ENCODE peak calls at places on chromosomes 11 and 22, in four cellular contexts. N is A673, T is cardiac muscle cell, R is body of pancreas. Y is an unnamed sample.

GRCh38 chr11:69423181-69423580 is 58.3 kb upstream of the LINC01488 start:
- DNase-seq in N (no peak), T (no peak), R (no peak), Y (no peak)

GRCh38 chr11:64359712-64360402 is 895 bp downstream of the RPS6KA4 start:
- DNase-seq in N (no peak), T (no peak), R (no peak), Y (no peak)

GRCh38 chr11:75246673-75247350 is 6.2 kb downstream of the TPBGL start:
- DNase-seq in N (no peak), T (no peak), R (no peak), Y (no peak)

GRCh38 chr11:116826751-116827431 is 2.8 kb upstream of the APOC3 start:
- DNase-seq in N (no peak), T (no peak), R (no peak), Y (no peak)

GRCh38 chr11:19460718-19461405 is 220.1 kb upstream of the E2F8 start:
- DNase-seq in N (no peak), T (no peak), R (peak), Y (no peak)

GRCh38 chr11:66006891-66007176 is 4.5 kb downstream of the BANF1 start:
- DNase-seq in N (no peak), T (no peak), R (no peak), Y (no peak)

GRCh38 chr22:32996702-32997101 is 61.5 kb downstream of the SYN3 start:
- DNase-seq in N (no peak), T (no peak), R (no peak), Y (no peak)

GRCh38 chr11:90241414-90241813 is 18.6 kb upstream of the CHORDC1 start:
- DNase-seq in N (no peak), T (no peak), R (no peak), Y (no peak)

GRCh38 chr11:61549177-61549576 is 31.7 kb downstream of the SYT7 start:
- DNase-seq in N (no peak), T (no peak), R (no peak), Y (no peak)

GRCh38 chr11:77046060-77046501 is 11.9 kb downstream of the B3GNT6 start:
- DNase-seq in N (peak), T (peak), R (peak), Y (no peak)

GRCh38 chr22:49825944-49826602 is 1.6 kb downstream of the BRD1 start:
- DNase-seq in N (peak), T (no peak), R (no peak), Y (no peak)

GRCh38 chr11:118264568-118265470 is 722 bp upstream of the MPZL2 start:
- DNase-seq in N (no peak), T (no peak), R (no peak), Y (no peak)

GRCh38 chr22:26534166-26534855 is 22.0 kb upstream of the TFIP11 start:
- DNase-seq in N (no peak), T (no peak), R (no peak), Y (no peak)

GRCh38 chr11:128195057-128195751 is 392.2 kb downstream of the ETS1 start:
- DNase-seq in N (no peak), T (no peak), R (no peak), Y (no peak)

GRCh38 chr11:126101241-126101929 is 38.7 kb upstream of the CDON start:
- DNase-seq in N (no peak), T (no peak), R (no peak), Y (no peak)

GRCh38 chr22:33431300-33431699 is 373.1 kb upstream of the SYN3 start:
- DNase-seq in N (no peak), T (no peak), R (no peak), Y (no peak)

GRCh38 chr22:44120314-44120704 is 60.4 kb upstream of the PARVG start:
- DNase-seq in N (no peak), T (no peak), R (no peak), Y (no peak)

GRCh38 chr11:35162795-35163194 is 23.8 kb downstream of the CD44 start:
- DNase-seq in N (no peak), T (no peak), R (no peak), Y (no peak)

GRCh38 chr11:441418-442274 is at the start of gene ANO9:
- DNase-seq in N (no peak), T (peak), R (peak), Y (no peak)

GRCh38 chr11:121930004-121930965 is 185.7 kb downstream of the BLID start:
- DNase-seq in N (peak), T (no peak), R (no peak), Y (no peak)

GRCh38 chr11:26599421-26599820 is 27.4 kb upstream of the MUC15 start:
- DNase-seq in N (peak), T (no peak), R (no peak), Y (no peak)

GRCh38 chr11:88174627-88175003 is 628 bp downstream of the RAB38 start:
- DNase-seq in N (peak), T (no peak), R (peak), Y (peak)

GRCh38 chr22:49633010-49633324 is 194.7 kb downstream of the BRD1 start:
- DNase-seq in N (no peak), T (no peak), R (no peak), Y (no peak)

GRCh38 chr11:43360361-43361032 is 1.8 kb downstream of the TTC17 start:
- DNase-seq in N (peak), T (peak), R (no peak), Y (no peak)

GRCh38 chr11:134120143-134120850 is 51.4 kb downstream of the JAM3 start:
- DNase-seq in N (no peak), T (peak), R (peak), Y (no peak)

GRCh38 chr22:36486619-36487384 is 5.4 kb upstream of the TXN2 start:
- DNase-seq in N (peak), T (peak), R (peak), Y (no peak)

DNA sequence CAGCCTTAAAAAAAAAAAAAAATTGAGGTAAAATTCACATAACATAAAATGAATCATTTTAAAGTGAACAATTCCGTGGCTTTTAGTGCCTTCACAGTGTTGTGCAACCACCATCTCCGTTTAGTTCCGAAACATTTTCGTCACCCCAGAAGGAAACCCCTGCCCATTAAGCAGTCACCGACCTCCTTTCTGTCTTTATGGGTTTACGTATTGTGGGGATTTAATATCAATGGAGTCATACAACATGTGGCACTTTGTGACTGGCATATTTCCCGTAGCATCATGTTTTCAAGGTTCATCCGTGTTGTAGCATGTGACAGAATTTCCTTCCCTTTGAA is 65.5 kb downstream of the BCR start:
- DNase-seq in N (no peak), T (no peak), R (no peak), Y (no peak)
- H3K4me3 ChIP-seq in N (no peak), T (no peak), R (no peak), Y (no peak)

DNA sequence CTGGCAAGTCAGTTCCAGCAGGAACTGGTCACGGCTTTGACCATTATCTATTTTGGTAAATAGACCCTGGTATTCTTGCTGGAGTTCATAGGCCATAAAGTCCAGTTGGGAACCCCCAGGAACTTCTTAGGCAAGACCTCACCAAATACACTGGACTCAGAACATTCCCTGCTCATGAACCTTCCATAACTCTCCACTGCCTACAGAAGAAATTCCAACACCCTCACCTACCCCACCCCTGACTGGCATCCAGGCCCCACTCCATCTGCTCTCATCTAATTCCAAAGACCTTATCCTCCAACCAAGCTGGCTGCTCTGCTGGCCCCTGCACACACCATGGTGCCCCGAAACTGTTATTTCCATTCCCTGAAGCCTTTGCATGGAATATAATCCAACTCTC is 2.5 kb downstream of the CLPB start:
- DNase-seq in N (no peak), T (no peak), R (no peak), Y (no peak)
- H3K4me3 ChIP-seq in N (no peak), T (no peak), R (no peak), Y (no peak)

GRCh38 chr11:71112454-71112853 is 139.9 kb downstream of the SHANK2 start:
- DNase-seq in N (no peak), T (no peak), R (no peak), Y (no peak)
- H3K4me3 ChIP-seq in N (no peak), T (no peak), R (no peak), Y (no peak)

GRCh38 chr11:111378185-111378772 is 796 bp downstream of the POU2AF1 start:
- DNase-seq in N (no peak), T (no peak), R (no peak), Y (no peak)
- H3K4me3 ChIP-seq in N (no peak), T (no peak), R (no peak), Y (no peak)

GRCh38 chr22:30228509-30229359 is 17.8 kb downstream of the LIF start:
- DNase-seq in N (peak), T (no peak), R (no peak), Y (no peak)
- H3K4me3 ChIP-seq in N (no peak), T (no peak), R (no peak), Y (no peak)

DNA sequence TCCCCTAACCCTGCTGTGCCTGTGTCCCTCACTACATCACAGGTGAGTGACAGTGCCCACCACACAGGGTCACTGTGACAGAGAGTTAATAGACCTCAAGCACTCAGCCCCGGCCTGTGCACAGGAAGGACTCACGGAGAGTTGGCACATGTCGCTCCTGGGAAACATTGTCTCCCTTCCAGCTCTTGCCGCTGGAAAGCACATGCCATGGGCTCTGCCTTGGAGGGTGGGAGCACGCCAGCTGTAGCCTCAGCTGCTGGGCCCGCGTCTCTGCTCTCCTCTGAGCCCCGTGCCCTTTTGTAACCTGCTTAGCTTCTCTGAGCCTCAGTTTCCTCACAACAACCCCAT is 737 bp downstream of the RHOD start:
- DNase-seq in N (no peak), T (no peak), R (peak), Y (no peak)
- H3K4me3 ChIP-seq in N (no peak), T (peak), R (no peak), Y (peak)

GRCh38 chr11:111514216-111515031 is at the start of gene HOATZ:
- DNase-seq in N (peak), T (peak), R (no peak), Y (no peak)
- H3K4me3 ChIP-seq in N (peak), T (peak), R (no peak), Y (peak)

GRCh38 chr11:28227460-28227859 is 119.3 kb downstream of the METTL15 start:
- DNase-seq in N (no peak), T (no peak), R (no peak), Y (no peak)

GRCh38 chr11:28232649-28233048 is 124.5 kb downstream of the METTL15 start:
- DNase-seq in N (no peak), T (no peak), R (no peak), Y (no peak)

GRCh38 chr11:28228196-28228595 is 120.0 kb downstream of the METTL15 start:
- DNase-seq in N (peak), T (no peak), R (no peak), Y (no peak)

GRCh38 chr11:28231475-28231874 is 123.3 kb downstream of the METTL15 start:
- DNase-seq in N (no peak), T (no peak), R (no peak), Y (no peak)
- H3K4me3 ChIP-seq in N (no peak), T (no peak), R (no peak), Y (no peak)